ENCODE peak calls at places on chromosomes 2 and 18, in five cellular contexts. B is kidney tubule cell; H is PC-9; T is amniotic epithelial cell; G is stimulated activated CD4-positive, alpha-beta T cell treated with anti-CD3 and anti-CD28 coated beads, Interleukin-1b, Interleukin-23, amount 100 ng/mL, for 24 hours. X is an unnamed sample.

GRCh38 chr2:134738150-134738865 is 19.5 kb upstream of the TMEM163 start:
- DNase-seq in B (no peak), H (no peak), T (no peak), G (no peak), X (no peak)

GRCh38 chr2:156457523-156458228 is 21.5 kb downstream of the GPD2 start:
- DNase-seq in B (no peak), H (no peak), T (no peak), G (no peak), X (no peak)

GRCh38 chr2:69567909-69568300 is 75.6 kb downstream of the AAK1 start:
- DNase-seq in B (no peak), H (no peak), T (no peak), G (no peak), X (no peak)

GRCh38 chr2:28691774-28692281 is 59.8 kb upstream of the PPP1CB start:
- DNase-seq in B (peak; percentile 85), H (peak; percentile 54), T (peak; percentile 83), G (no peak), X (no peak)

GRCh38 chr2:146870691-146871090 is 974.1 kb upstream of the ACVR2A start:
- DNase-seq in B (no peak), H (no peak), T (no peak), G (no peak), X (no peak)

GRCh38 chr18:37339701-37340215 is 225.8 kb downstream of the CELF4 start:
- DNase-seq in B (no peak), H (no peak), T (no peak), G (no peak), X (no peak)

GRCh38 chr2:241545113-241545512 is 13.4 kb upstream of the BOK start:
- DNase-seq in B (peak; percentile 39), H (no peak), T (peak; percentile 79), G (no peak), X (no peak)

GRCh38 chr2:207869784-207870778 is 100.4 kb upstream of the FZD5 start:
- DNase-seq in B (peak; percentile 96), H (peak; percentile 52), T (peak; percentile 81), G (no peak), X (no peak)

GRCh38 chr18:3453540-3454364 is 3.8 kb downstream of the TGIF1 start:
- DNase-seq in B (peak; percentile 89), H (peak; percentile 83), T (peak; percentile 91), G (no peak), X (peak; percentile 93)

GRCh38 chr2:73937103-73937885 is 10.6 kb downstream of the DGUOK start:
- DNase-seq in B (no peak), H (no peak), T (no peak), G (no peak), X (no peak)

GRCh38 chr2:110773470-110773921 is 41.1 kb downstream of the ACOXL start:
- DNase-seq in B (no peak), H (no peak), T (no peak), G (no peak), X (no peak)